ENCODE peak calls at places on chromosomes 12 and 14, in six cellular contexts. M, Q, L, W, F and B are unnamed samples.

GRCh38 chr12:2924019-2924418 is 33.3 kb downstream of the TULP3 start:
- DNase-seq in M (no peak), Q (no peak), L (no peak), W (no peak), F (no peak), B (no peak)

GRCh38 chr14:39956372-39956771 is 524.1 kb upstream of the FBXO33 start:
- DNase-seq in M (no peak), Q (no peak), L (no peak), W (no peak), F (no peak), B (no peak)

GRCh38 chr12:572532-572899 is 90.7 kb downstream of the NINJ2 start:
- DNase-seq in M (no peak), Q (no peak), L (no peak), W (no peak), F (no peak), B (no peak)

GRCh38 chr12:7940906-7941305 is 4.9 kb upstream of the SLC2A3 start:
- DNase-seq in M (no peak), Q (no peak), L (no peak), W (no peak), F (no peak), B (peak; percentile 13)

GRCh38 chr12:65634061-65634460 is 190.2 kb upstream of the HMGA2 start:
- DNase-seq in M (no peak), Q (no peak), L (no peak), W (no peak), F (no peak), B (no peak)

GRCh38 chr12:91273542-91273941 is 90.9 kb upstream of the DCN start:
- DNase-seq in M (no peak), Q (no peak), L (no peak), W (no peak), F (no peak), B (no peak)

GRCh38 chr12:79844693-79845092 is 90.2 kb downstream of the PPP1R12A start:
- DNase-seq in M (no peak), Q (no peak), L (no peak), W (no peak), F (no peak), B (no peak)

GRCh38 chr12:7221486-7221885 is 32.0 kb downstream of the PEX5 start:
- DNase-seq in M (no peak), Q (no peak), L (no peak), W (no peak), F (no peak), B (no peak)

GRCh38 chr12:75447695-75448393 is 32.7 kb upstream of the GLIPR1 start:
- DNase-seq in M (no peak), Q (no peak), L (no peak), W (no peak), F (no peak), B (no peak)

GRCh38 chr12:82326905-82327503 is 31.2 kb downstream of the CCDC59 start:
- DNase-seq in M (no peak), Q (no peak), L (no peak), W (no peak), F (peak; percentile 40), B (no peak)

GRCh38 chr12:70719672-70720420 is 82.6 kb upstream of the PTPRB start:
- DNase-seq in M (peak; percentile 27), Q (peak; percentile 50), L (peak; percentile 45), W (peak; percentile 34), F (peak; percentile 80), B (peak; percentile 15)

GRCh38 chr14:91280129-91280528 is 35.6 kb upstream of the GPR68 start:
- DNase-seq in M (no peak), Q (no peak), L (no peak), W (no peak), F (no peak), B (no peak)

GRCh38 chr12:109810954-109811623 is 22.1 kb downstream of the TRPV4 start:
- DNase-seq in M (no peak), Q (no peak), L (no peak), W (no peak), F (no peak), B (no peak)

GRCh38 chr12:109807954-109808353 is 25.2 kb downstream of the TRPV4 start:
- DNase-seq in M (no peak), Q (no peak), L (no peak), W (no peak), F (no peak), B (no peak)

GRCh38 chr12:109804820-109805761 is 28.1 kb downstream of the TRPV4 start:
- DNase-seq in M (peak; percentile 68), Q (peak; percentile 80), L (peak; percentile 65), W (peak; percentile 67), F (peak; percentile 71), B (peak; percentile 56)

GRCh38 chr12:109811624-109811995 is 21.6 kb downstream of the TRPV4 start:
- DNase-seq in M (no peak), Q (no peak), L (no peak), W (no peak), F (no peak), B (no peak)

GRCh38 chr12:109808876-109809646 is 24.1 kb downstream of the TRPV4 start:
- DNase-seq in M (no peak), Q (no peak), L (no peak), W (no peak), F (no peak), B (no peak)
- H3K4me1 ChIP-seq in M (no peaks in the 10 kb centered on the region), Q (no peaks in the 10 kb centered on the region), L (no peaks in the 10 kb centered on the region), W (no peaks in the 10 kb centered on the region), F (peaks cover 5% of the 10 kb centered on the region), B (no peaks in the 10 kb centered on the region)

GRCh38 chr12:49791156-49791555 is 37.1 kb downstream of the NCKAP5L start:
- DNase-seq in M (no peak), Q (no peak), L (no peak), W (no peak), F (no peak), B (no peak)

GRCh38 chr12:49792181-49792970 is 35.8 kb downstream of the NCKAP5L start:
- DNase-seq in M (no peak), Q (no peak), L (no peak), W (no peak), F (no peak), B (no peak)

GRCh38 chr12:49792976-49793580 is 35.1 kb downstream of the NCKAP5L start:
- DNase-seq in M (no peak), Q (no peak), L (no peak), W (no peak), F (no peak), B (no peak)

GRCh38 chr12:49790741-49791140 is 37.5 kb downstream of the NCKAP5L start:
- DNase-seq in M (no peak), Q (no peak), L (no peak), W (no peak), F (no peak), B (no peak)

DNA sequence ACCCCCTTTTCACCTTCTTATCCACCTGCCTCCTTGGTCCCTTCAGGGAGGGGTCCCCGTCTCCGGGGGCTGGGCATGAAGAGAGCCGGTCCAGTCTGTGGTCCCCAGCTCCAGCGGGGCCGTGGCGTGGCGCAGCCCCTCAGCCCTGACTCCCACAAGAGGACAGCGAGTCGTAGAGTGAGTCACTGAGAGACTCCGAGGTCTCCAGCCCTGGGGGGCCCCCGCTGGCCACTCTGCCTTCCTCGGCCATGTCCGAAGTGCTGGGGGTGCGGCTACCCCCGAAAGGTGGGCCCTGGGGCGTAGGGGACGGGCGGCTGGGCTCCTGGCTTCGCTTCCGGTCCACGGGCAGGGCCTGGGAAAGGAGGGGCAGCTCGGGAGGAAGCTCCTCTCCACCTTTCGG is 36.5 kb downstream of the NCKAP5L start:
- DNase-seq in M (no peak), Q (no peak), L (no peak), W (no peak), F (no peak), B (no peak)
- H3K27ac ChIP-seq in M (no peak overlapping the region), Q (no peak overlapping the region), L (no peak overlapping the region), W (no peak overlapping the region), F (no peak overlapping the region), B (no peak overlapping the region)

DNA sequence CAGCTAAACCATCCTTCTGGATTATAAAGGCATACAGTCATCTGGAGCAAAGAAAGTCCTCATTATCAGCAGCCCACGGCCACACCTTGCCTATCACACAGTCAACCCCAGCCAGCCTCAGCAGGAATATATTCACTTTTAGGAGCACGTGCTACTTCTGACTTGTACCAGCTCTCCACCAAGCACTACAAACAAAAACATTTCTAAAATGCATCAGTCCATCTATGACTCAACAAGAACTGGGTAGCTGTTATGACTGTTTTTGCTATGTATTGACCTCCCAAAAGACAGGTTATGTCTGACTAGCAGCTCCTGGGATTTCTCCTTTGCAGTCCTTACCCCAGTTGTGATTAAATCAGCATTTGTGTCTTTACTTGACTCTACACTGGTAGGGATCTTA is 31.2 kb downstream of the NUAK1 start:
- DNase-seq in M (no peak), Q (no peak), L (no peak), W (no peak), F (no peak), B (no peak)
- H3K4me3 ChIP-seq in M (no peak overlapping the region), Q (no peak overlapping the region), L (no peak overlapping the region), W (no peak overlapping the region), F (no peak overlapping the region), B (no peak overlapping the region)

DNA sequence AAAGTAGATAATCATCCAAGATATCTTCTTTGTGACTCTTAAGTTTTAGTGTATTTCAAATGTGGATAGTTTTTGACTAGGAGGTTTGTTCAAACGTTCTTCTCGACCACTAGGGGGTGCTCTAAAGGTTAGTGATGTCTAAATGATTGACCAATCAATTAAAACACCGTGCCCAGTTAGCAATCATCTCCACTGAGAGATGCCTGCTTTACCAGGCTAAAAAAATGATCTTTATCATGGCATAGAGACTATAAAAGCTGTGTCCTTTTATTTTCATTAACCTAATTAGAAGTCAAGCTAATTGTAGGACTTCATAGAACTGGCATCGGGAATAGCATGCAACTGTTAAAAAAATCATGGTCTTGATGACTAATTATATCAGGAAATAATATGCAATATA is 153.9 kb downstream of the PRKCH start:
- DNase-seq in M (no peak), Q (no peak), L (no peak), W (no peak), F (peak; percentile 86), B (no peak)
- H3K4me1 ChIP-seq in M (peaks cover 45% of the 10 kb centered on the region), Q (peaks cover 98% of the 10 kb centered on the region), L (peaks cover 36% of the 10 kb centered on the region), W (peaks cover 25% of the 10 kb centered on the region), F (peaks cover 8% of the 10 kb centered on the region), B (peaks cover 27% of the 10 kb centered on the region)

GRCh38 chr14:105176513-105176912 is 4.6 kb downstream of the NUDT14 start:
- DNase-seq in M (no peak), Q (no peak), L (no peak), W (no peak), F (no peak), B (no peak)

GRCh38 chr14:105179191-105179590 is 1.9 kb downstream of the NUDT14 start:
- DNase-seq in M (no peak), Q (no peak), L (no peak), W (no peak), F (no peak), B (no peak)

GRCh38 chr14:105178069-105178867 is 2.8 kb downstream of the NUDT14 start:
- DNase-seq in M (no peak), Q (no peak), L (no peak), W (no peak), F (no peak), B (no peak)

GRCh38 chr14:105178868-105179140 is 2.3 kb downstream of the NUDT14 start:
- DNase-seq in M (no peak), Q (no peak), L (no peak), W (no peak), F (no peak), B (no peak)

GRCh38 chr14:105177082-105177481 is 4.0 kb downstream of the NUDT14 start:
- DNase-seq in M (peak; percentile 73), Q (no peak), L (no peak), W (no peak), F (no peak), B (no peak)
- H3K27ac ChIP-seq in M (peak overlapping the region; percentile 89), Q (no peak overlapping the region), L (no peak overlapping the region), W (no peak overlapping the region), F (no peak overlapping the region), B (no peak overlapping the region)

GRCh38 chr14:55512421-55512820 is 67.6 kb upstream of the KTN1 start:
- DNase-seq in M (no peak), Q (no peak), L (no peak), W (no peak), F (no peak), B (no peak)
- H3K4me3 ChIP-seq in M (no peak overlapping the region), Q (no peak overlapping the region), L (no peak overlapping the region), W (no peak overlapping the region), F (no peak overlapping the region), B (no peak overlapping the region)

GRCh38 chr12:104472748-104473147 is 16.0 kb downstream of the CHST11 start:
- DNase-seq in M (no peak), Q (no peak), L (no peak), W (no peak), F (no peak), B (no peak)
- H3K4me1 ChIP-seq in M (no peaks in the 10 kb centered on the region), Q (peaks cover 23% of the 10 kb centered on the region), L (peaks cover 5% of the 10 kb centered on the region), W (peaks cover 4% of the 10 kb centered on the region), F (peaks cover 25% of the 10 kb centered on the region), B (no peaks in the 10 kb centered on the region)